ENCODE peak calls at places on chromosomes 3 and 15, in nine cellular contexts. E is RWPE1; M is activated T-helper 9 cell treated with anti-CD3 and anti-CD28 coated beads, Interleukin-2, amount 50 U/mL, for 16 hours; H is adipocyte; P is NCI-H1417; G is NCI-H1105; D is stimulated activated CD4-positive, alpha-beta T cell treated with anti-CD3 and anti-CD28 coated beads, Interleukin-15, amount 100 ng/mL, for 1 hour; Q is activated CD4-positive, alpha-beta T cell treated with anti-CD3 and anti-CD28 coated beads, Interleukin-2, amount 10 ng/mL, durations not matched to agents 7 days and 5 days; J is GM12865. N is an unnamed sample.

GRCh38 chr15:84817461-84818081 is 415 bp downstream of the ALPK3 start:
- DNase-seq in Q (no peak), E (no peak), P (no peak), J (no peak), D (no peak), G (no peak), M (no peak), H (no peak), N (no peak)

GRCh38 chr3:43043793-43044192 is 62.1 kb downstream of the POMGNT2 start:
- DNase-seq in D (no peak), Q (no peak), J (no peak), H (no peak), M (no peak), P (no peak), E (no peak), G (no peak), N (no peak)

GRCh38 chr15:36598529-36599177 is 19.2 kb downstream of the CDIN1 start:
- DNase-seq in Q (no peak), P (no peak), E (no peak), M (no peak), D (no peak), G (no peak), J (no peak), H (peak; percentile 69), N (no peak)

GRCh38 chr3:107128942-107129341 is 248.3 kb upstream of the CCDC54 start:
- DNase-seq in D (no peak), J (no peak), P (no peak), G (no peak), E (no peak), Q (no peak), M (no peak), H (no peak), N (no peak)

GRCh38 chr15:100544290-100544945 is 15.7 kb upstream of the CERS3 start:
- DNase-seq in E (no peak), H (no peak), J (no peak), G (no peak), D (no peak), M (no peak), P (no peak), Q (no peak), N (no peak)

GRCh38 chr3:159800434-159801121 is 188.1 kb upstream of the IL12A start:
- DNase-seq in E (no peak), G (no peak), P (no peak), M (no peak), D (no peak), H (no peak), Q (no peak), J (no peak), N (no peak)

GRCh38 chr3:105154692-105155091 is 212.0 kb upstream of the ALCAM start:
- DNase-seq in D (no peak), J (no peak), P (no peak), E (no peak), Q (no peak), G (no peak), M (no peak), H (no peak), N (no peak)

GRCh38 chr3:140247775-140248174 is 312.8 kb downstream of the CLSTN2 start:
- DNase-seq in G (no peak), D (no peak), M (no peak), J (no peak), H (no peak), P (no peak), Q (no peak), E (no peak), N (no peak)

GRCh38 chr3:106692624-106693023 is 684.6 kb upstream of the CCDC54 start:
- DNase-seq in G (no peak), Q (no peak), E (no peak), M (no peak), D (no peak), P (no peak), H (no peak), J (no peak), N (no peak)

GRCh38 chr3:117411991-117412390 is 702.4 kb downstream of the TUSC7 start:
- DNase-seq in E (no peak), J (no peak), G (no peak), D (no peak), Q (no peak), M (no peak), H (no peak), P (no peak), N (no peak)

GRCh38 chr3:187994221-187995085 is 159.5 kb upstream of the LPP start:
- DNase-seq in H (peak; percentile 54), D (no peak), P (no peak), E (no peak), M (no peak), G (no peak), Q (peak; percentile 30), J (no peak), N (no peak)

GRCh38 chr3:109806929-109807328 is 469.6 kb upstream of the DPPA4 start:
- DNase-seq in M (peak; percentile 14), J (peak; percentile 22), Q (peak; percentile 60), P (no peak), E (no peak), G (no peak), H (no peak), D (no peak), N (no peak)

GRCh38 chr3:107794664-107795443 is 272.1 kb downstream of the BBX start:
- DNase-seq in J (no peak), M (no peak), P (no peak), H (peak; percentile 17), D (no peak), G (no peak), E (peak; percentile 4), Q (no peak), N (no peak)